ENCODE peak calls at places on chromosome 12, in nine cellular contexts. One of them, this sample, is unnamed.

GRCh38 chr12:105113094-105113493 is 5.6 kb downstream of the WASHC4 start:
- DNase-seq in prostate gland: no peak
- DNase-seq in tibial nerve: no peak
- DNase-seq in ovary: no peak
- DNase-seq in stomach: no peak
- DNase-seq in suprapubic skin: no peak
- DNase-seq in K562: no peak
- DNase-seq in heart left ventricle: no peak
- DNase-seq in right lobe of liver: no peak
- DNase-seq in this sample: no peak

GRCh38 chr12:13024151-13024946 is 19.8 kb upstream of the FAM234B start:
- DNase-seq in K562: peak
- DNase-seq in ovary: no peak
- DNase-seq in stomach: peak
- DNase-seq in suprapubic skin: no peak
- DNase-seq in prostate gland: peak
- DNase-seq in tibial nerve: no peak
- DNase-seq in heart left ventricle: no peak
- DNase-seq in right lobe of liver: no peak
- DNase-seq in this sample: peak

GRCh38 chr12:115440438-115440837 is 756.5 kb upstream of the TBX3 start:
- DNase-seq in right lobe of liver: no peak
- DNase-seq in ovary: no peak
- DNase-seq in heart left ventricle: peak
- DNase-seq in tibial nerve: no peak
- DNase-seq in suprapubic skin: no peak
- DNase-seq in K562: peak
- DNase-seq in stomach: peak
- DNase-seq in prostate gland: no peak
- DNase-seq in this sample: no peak

GRCh38 chr12:52818376-52818775 is 4.5 kb upstream of the KRT4 start:
- DNase-seq in right lobe of liver: no peak
- DNase-seq in suprapubic skin: no peak
- DNase-seq in K562: no peak
- DNase-seq in stomach: no peak
- DNase-seq in tibial nerve: no peak
- DNase-seq in heart left ventricle: no peak
- DNase-seq in prostate gland: no peak
- DNase-seq in ovary: no peak
- DNase-seq in this sample: no peak

GRCh38 chr12:106288510-106289195 is 13.9 kb upstream of the TCP11L2 start:
- DNase-seq in tibial nerve: no peak
- DNase-seq in stomach: no peak
- DNase-seq in K562: peak
- DNase-seq in right lobe of liver: no peak
- DNase-seq in ovary: no peak
- DNase-seq in suprapubic skin: no peak
- DNase-seq in heart left ventricle: no peak
- DNase-seq in prostate gland: no peak
- DNase-seq in this sample: no peak

GRCh38 chr12:21607701-21608100 is 3.1 kb upstream of the GYS2 start:
- DNase-seq in suprapubic skin: no peak
- DNase-seq in heart left ventricle: no peak
- DNase-seq in K562: no peak
- DNase-seq in ovary: no peak
- DNase-seq in stomach: no peak
- DNase-seq in tibial nerve: no peak
- DNase-seq in prostate gland: no peak
- DNase-seq in right lobe of liver: no peak
- DNase-seq in this sample: no peak

GRCh38 chr12:92297932-92298681 is 152.5 kb upstream of the BTG1 start:
- DNase-seq in heart left ventricle: no peak
- DNase-seq in tibial nerve: no peak
- DNase-seq in stomach: no peak
- DNase-seq in prostate gland: no peak
- DNase-seq in right lobe of liver: no peak
- DNase-seq in K562: no peak
- DNase-seq in suprapubic skin: no peak
- DNase-seq in ovary: no peak
- DNase-seq in this sample: no peak

GRCh38 chr12:73106296-73106695 is 834.1 kb downstream of the TRHDE start:
- DNase-seq in stomach: no peak
- DNase-seq in right lobe of liver: no peak
- DNase-seq in heart left ventricle: no peak
- DNase-seq in suprapubic skin: no peak
- DNase-seq in K562: no peak
- DNase-seq in ovary: no peak
- DNase-seq in tibial nerve: no peak
- DNase-seq in prostate gland: no peak
- DNase-seq in this sample: no peak

GRCh38 chr12:68633614-68634558 is 23.2 kb downstream of the RAP1B start:
- DNase-seq in K562: no peak
- DNase-seq in heart left ventricle: no peak
- DNase-seq in ovary: no peak
- DNase-seq in right lobe of liver: no peak
- DNase-seq in suprapubic skin: no peak
- DNase-seq in stomach: no peak
- DNase-seq in tibial nerve: no peak
- DNase-seq in prostate gland: no peak
- DNase-seq in this sample: no peak

GRCh38 chr12:95003213-95003920 is at the start of gene NDUFA12:
- DNase-seq in stomach: peak
- DNase-seq in K562: peak
- DNase-seq in heart left ventricle: peak
- DNase-seq in ovary: peak
- DNase-seq in prostate gland: peak
- DNase-seq in tibial nerve: peak
- DNase-seq in suprapubic skin: peak
- DNase-seq in right lobe of liver: peak
- DNase-seq in this sample: peak
- TF ChIP-seq POLR2A in stomach: no peak
- TF ChIP-seq POLR2A in K562: peak
- TF ChIP-seq POLR2A in heart left ventricle: peak
- TF ChIP-seq POLR2A in ovary: peak
- TF ChIP-seq POLR2A in prostate gland: peak
- TF ChIP-seq POLR2A in tibial nerve: peak
- TF ChIP-seq POLR2A in suprapubic skin: peak
- TF ChIP-seq POLR2A in right lobe of liver: peak
- TF ChIP-seq POLR2A in this sample: peak

GRCh38 chr12:69686731-69687130 is 12.4 kb downstream of the BEST3 start:
- DNase-seq in suprapubic skin: no peak
- DNase-seq in ovary: no peak
- DNase-seq in prostate gland: no peak
- DNase-seq in heart left ventricle: no peak
- DNase-seq in stomach: no peak
- DNase-seq in K562: no peak
- DNase-seq in tibial nerve: no peak
- DNase-seq in right lobe of liver: no peak
- DNase-seq in this sample: no peak
- H3K27ac ChIP-seq in suprapubic skin: no peak
- H3K27ac ChIP-seq in ovary: no peak
- H3K27ac ChIP-seq in prostate gland: no peak
- H3K27ac ChIP-seq in heart left ventricle: no peak
- H3K27ac ChIP-seq in stomach: no peak
- H3K27ac ChIP-seq in K562: no peak
- H3K27ac ChIP-seq in tibial nerve: no peak
- H3K27ac ChIP-seq in right lobe of liver: no peak
- H3K27ac ChIP-seq in this sample: no peak

GRCh38 chr12:49069507-49070346 is at the start of gene RHEBL1:
- DNase-seq in ovary: peak
- DNase-seq in prostate gland: peak
- DNase-seq in K562: peak
- DNase-seq in suprapubic skin: peak
- DNase-seq in stomach: peak
- DNase-seq in right lobe of liver: peak
- DNase-seq in tibial nerve: peak
- DNase-seq in heart left ventricle: peak
- DNase-seq in this sample: peak
- H3K4me3 ChIP-seq in ovary: peak
- H3K4me3 ChIP-seq in prostate gland: peak
- H3K4me3 ChIP-seq in K562: peak
- H3K4me3 ChIP-seq in suprapubic skin: peak
- H3K4me3 ChIP-seq in stomach: peak
- H3K4me3 ChIP-seq in right lobe of liver: peak
- H3K4me3 ChIP-seq in tibial nerve: peak
- H3K4me3 ChIP-seq in heart left ventricle: peak
- H3K4me3 ChIP-seq in this sample: peak

DNA sequence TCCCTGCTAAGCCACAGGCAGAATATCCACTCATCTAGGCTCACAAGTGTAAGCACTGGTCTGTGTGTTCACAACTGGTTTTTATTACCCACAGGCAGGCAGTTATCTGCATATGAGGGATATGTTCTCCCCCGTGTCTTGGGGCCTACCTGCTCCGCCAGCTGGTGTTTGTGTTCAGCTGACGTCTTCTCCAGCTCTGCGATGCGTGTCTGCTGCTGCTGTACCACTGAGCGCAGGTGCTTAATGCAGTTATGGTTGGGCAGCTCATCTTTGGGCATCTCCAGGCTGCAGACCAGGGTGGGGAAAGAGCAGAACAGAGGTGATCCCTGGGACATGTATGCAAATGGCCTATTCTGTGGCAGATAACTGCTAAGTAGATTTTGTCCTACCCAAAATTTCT is 13.7 kb downstream of the RNF41 start:
- DNase-seq in ovary: no peak
- DNase-seq in right lobe of liver: no peak
- DNase-seq in suprapubic skin: no peak
- DNase-seq in K562: no peak
- DNase-seq in stomach: no peak
- DNase-seq in prostate gland: no peak
- DNase-seq in tibial nerve: no peak
- DNase-seq in heart left ventricle: no peak
- DNase-seq in this sample: no peak
- TF ChIP-seq POLR2A in ovary: no peak
- TF ChIP-seq POLR2A in right lobe of liver: no peak
- TF ChIP-seq POLR2A in suprapubic skin: no peak
- TF ChIP-seq POLR2A in K562: peak
- TF ChIP-seq POLR2A in stomach: no peak
- TF ChIP-seq POLR2A in prostate gland: no peak
- TF ChIP-seq POLR2A in tibial nerve: no peak
- TF ChIP-seq POLR2A in heart left ventricle: no peak
- TF ChIP-seq POLR2A in this sample: no peak

GRCh38 chr12:119693511-119693910 is 25.6 kb downstream of the PRKAB1 start:
- DNase-seq in ovary: no peak
- DNase-seq in stomach: no peak
- DNase-seq in prostate gland: no peak
- DNase-seq in heart left ventricle: no peak
- DNase-seq in suprapubic skin: no peak
- DNase-seq in right lobe of liver: no peak
- DNase-seq in K562: no peak
- DNase-seq in tibial nerve: no peak
- DNase-seq in this sample: no peak
- H3K27ac ChIP-seq in ovary: no peak
- H3K27ac ChIP-seq in stomach: peak
- H3K27ac ChIP-seq in prostate gland: no peak
- H3K27ac ChIP-seq in heart left ventricle: peak
- H3K27ac ChIP-seq in suprapubic skin: no peak
- H3K27ac ChIP-seq in right lobe of liver: no peak
- H3K27ac ChIP-seq in K562: no peak
- H3K27ac ChIP-seq in tibial nerve: peak
- H3K27ac ChIP-seq in this sample: peak